ENCODE peak calls at places on chromosomes 5 and 9, in four cellular contexts. R is LNCaP clone FGC, N is fibroblast of pulmonary artery, C is SK-N-SH. B is an unnamed sample.

GRCh38 chr5:140346348-140347221 is at the start of gene HBEGF:
- DNase-seq in R (peak), N (peak), C (peak), B (peak)

GRCh38 chr5:42337607-42338006 is 85.6 kb upstream of the GHR start:
- DNase-seq in R (no peak), N (no peak), C (no peak), B (no peak)

GRCh38 chr9:33320568-33321261 is 30.4 kb downstream of the NFX1 start:
- DNase-seq in R (no peak), N (peak), C (no peak), B (peak)

GRCh38 chr5:60340965-60341471 is 358.9 kb downstream of the DEPDC1B start:
- DNase-seq in R (no peak), N (no peak), C (no peak), B (no peak)

GRCh38 chr9:68999393-69000105 is 14.4 kb downstream of the PRKACG start:
- DNase-seq in R (no peak), N (peak), C (peak), B (peak)

GRCh38 chr5:179731791-179732411 is 721 bp upstream of the MAML1 start:
- DNase-seq in R (no peak), N (peak), C (no peak), B (peak)

GRCh38 chr5:91301459-91301858 is 81.7 kb downstream of the ARRDC3 start:
- DNase-seq in R (no peak), N (peak), C (no peak), B (peak)

GRCh38 chr9:93198117-93198838 is 14.3 kb downstream of the WNK2 start:
- DNase-seq in R (no peak), N (no peak), C (no peak), B (no peak)

GRCh38 chr5:13477118-13477737 is 467.3 kb downstream of the DNAH5 start:
- DNase-seq in R (no peak), N (peak), C (no peak), B (peak)

GRCh38 chr9:133286523-133286922 is 11.5 kb upstream of the ABO start:
- DNase-seq in R (no peak), N (peak), C (no peak), B (peak)

GRCh38 chr5:154967419-154968024 is 26.6 kb downstream of the MRPL22 start:
- DNase-seq in R (no peak), N (peak), C (peak), B (peak)

GRCh38 chr5:75202935-75203334 is 33.7 kb downstream of the ANKRD31 start:
- DNase-seq in R (no peak), N (no peak), C (no peak), B (peak)

GRCh38 chr9:23543420-23543819 is 282.6 kb downstream of the ELAVL2 start:
- DNase-seq in R (no peak), N (no peak), C (no peak), B (peak)

GRCh38 chr9:108521063-108521462 is 334.7 kb downstream of the ACTL7B start:
- DNase-seq in R (no peak), N (peak), C (no peak), B (peak)

GRCh38 chr9:136688274-136689107 is 1.2 kb upstream of the AGPAT2 start:
- DNase-seq in R (no peak), N (no peak), C (no peak), B (no peak)

GRCh38 chr5:180313677-180314076 is 21.8 kb upstream of the MAPK9 start:
- DNase-seq in R (no peak), N (no peak), C (peak), B (no peak)

GRCh38 chr5:127840809-127841208 is 137.6 kb downstream of the CCDC192 start:
- DNase-seq in R (peak), N (no peak), C (no peak), B (no peak)

GRCh38 chr5:132627470-132627869 is 30.5 kb upstream of the IL13 start:
- DNase-seq in R (no peak), N (no peak), C (no peak), B (no peak)

GRCh38 chr5:85868070-85868469 is 749.7 kb upstream of the COX7C start:
- DNase-seq in R (no peak), N (no peak), C (peak), B (no peak)

GRCh38 chr5:57009811-57010210 is 57.9 kb upstream of the MIER3 start:
- DNase-seq in R (no peak), N (no peak), C (no peak), B (no peak)

GRCh38 chr5:148687427-148687826 is 33.1 kb upstream of the HTR4 start:
- DNase-seq in R (peak), N (peak), C (no peak), B (peak)

GRCh38 chr9:126491256-126491879 is 122.4 kb upstream of the LMX1B start:
- DNase-seq in R (peak), N (peak), C (peak), B (peak)

GRCh38 chr5:1081519-1081918 is 30.3 kb downstream of the SLC12A7 start:
- DNase-seq in R (no peak), N (no peak), C (no peak), B (no peak)

GRCh38 chr9:16755467-16755866 is 115.0 kb downstream of the BNC2 start:
- DNase-seq in R (no peak), N (no peak), C (no peak), B (no peak)

GRCh38 chr9:114364123-114364522 is 23.7 kb downstream of the AKNA start:
- DNase-seq in R (no peak), N (peak), C (no peak), B (peak)

GRCh38 chr9:23771746-23772145 is 54.3 kb downstream of the ELAVL2 start:
- DNase-seq in R (no peak), N (no peak), C (no peak), B (no peak)

GRCh38 chr5:138981606-138982005 is 106.5 kb upstream of the LRRTM2 start:
- DNase-seq in R (no peak), N (peak), C (no peak), B (no peak)

DNA sequence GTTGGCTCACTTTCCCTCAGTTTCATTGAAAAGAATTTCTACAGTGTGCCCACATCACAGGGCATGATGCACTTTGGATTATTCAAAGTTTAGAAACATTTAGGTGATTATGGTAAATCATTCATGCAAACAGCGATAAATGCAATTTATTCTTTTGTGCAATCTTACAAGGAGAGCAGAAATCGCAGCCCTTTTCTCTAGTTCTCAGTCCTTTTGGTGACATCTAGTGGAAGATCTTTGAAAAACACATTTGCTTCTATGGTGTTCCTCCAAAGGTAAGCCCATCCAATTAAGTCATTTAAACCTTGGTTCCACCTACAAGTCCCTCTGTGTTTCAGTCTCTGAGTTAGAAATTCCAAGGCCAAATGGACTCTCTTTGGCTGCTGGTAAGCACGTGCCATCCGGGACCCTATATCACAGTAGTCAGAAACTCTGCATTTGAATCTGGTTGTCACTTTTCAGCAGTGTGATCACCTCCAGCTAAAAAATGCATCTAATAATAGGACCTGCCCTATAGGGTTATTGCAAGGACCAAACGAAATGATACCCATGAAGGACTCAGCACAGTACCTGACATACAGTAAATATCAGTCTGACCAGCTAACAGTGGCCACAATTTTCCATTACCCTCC is 66.4 kb downstream of the MACROH2A1 start:
- DNase-seq in R (peak), N (peak), C (peak), B (peak)
- TF ChIP-seq CTCF in R (peak), N (peak), C (peak), B (peak)

DNA sequence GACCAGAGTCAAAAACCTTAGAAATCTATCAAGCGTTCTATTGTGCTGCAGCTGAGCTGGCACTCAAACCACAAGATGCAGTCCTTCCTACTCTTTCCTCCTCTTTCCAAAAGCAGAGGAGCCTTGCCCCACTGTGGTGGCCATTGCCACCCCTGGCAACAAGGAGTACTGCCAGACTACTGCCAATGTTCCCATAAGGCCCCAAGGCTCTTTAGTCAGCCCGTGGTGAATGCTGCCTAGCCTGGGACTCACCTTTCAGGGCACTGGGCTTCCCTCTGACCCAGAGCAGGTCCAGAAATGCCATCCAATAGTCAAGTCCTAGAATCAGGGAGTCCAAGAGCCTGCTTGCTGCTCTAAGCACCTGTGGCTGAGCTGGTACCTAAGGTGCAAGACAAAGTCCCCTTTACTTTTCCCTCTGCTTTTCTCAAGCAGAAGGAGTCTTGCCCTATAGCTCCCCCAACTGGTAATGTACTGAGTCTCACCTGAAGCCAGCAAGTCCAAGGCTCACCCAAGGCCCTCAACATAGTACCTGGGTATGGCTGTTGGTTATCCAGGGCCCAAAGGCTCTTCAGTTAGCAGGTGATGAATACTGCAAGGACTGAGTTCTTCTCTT is 219.4 kb downstream of the ATPSCKMT start:
- DNase-seq in R (no peak), N (peak), C (no peak), B (peak)
- TF ChIP-seq CTCF in R (peak), N (peak), C (peak), B (peak)

DNA sequence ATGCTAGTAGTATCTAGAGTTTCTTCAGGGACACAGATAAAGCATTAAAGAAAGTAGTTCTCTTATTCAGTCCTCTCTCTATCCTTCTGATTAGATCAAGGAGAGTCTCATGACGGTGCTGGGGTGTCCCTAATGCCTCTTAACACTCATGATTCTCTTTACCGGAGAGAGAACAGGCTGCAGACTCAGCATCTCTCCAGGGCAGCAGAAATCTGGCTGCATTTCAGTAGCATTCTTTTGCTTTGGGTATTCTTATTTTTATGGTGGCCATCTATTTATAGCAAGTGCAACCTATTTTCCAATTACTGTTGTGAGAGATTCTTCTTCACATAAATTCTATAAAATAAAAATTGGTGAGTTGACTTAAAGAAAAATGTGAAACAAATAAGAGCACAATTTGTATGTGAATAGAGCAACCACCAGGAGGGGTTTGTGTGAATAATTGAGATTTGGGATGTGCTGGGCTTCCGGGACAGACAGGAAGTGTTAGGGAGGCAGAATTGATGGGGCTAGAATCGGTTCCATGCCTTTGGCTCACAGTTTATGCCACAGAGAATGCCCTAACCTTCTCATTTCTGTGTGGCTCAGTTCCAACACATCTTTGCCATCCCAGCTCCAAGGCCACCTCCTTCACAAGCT is 23.8 kb upstream of the BOD1 start:
- DNase-seq in R (no peak), N (no peak), C (no peak), B (no peak)
- TF ChIP-seq CTCF in R (no peak), N (no peak), C (peak), B (no peak)

GRCh38 chr5:10158886-10159285 is 90.8 kb downstream of the ATPSCKMT start:
- DNase-seq in R (no peak), N (no peak), C (no peak), B (no peak)
- TF ChIP-seq CTCF in R (no peak), N (no peak), C (peak), B (no peak)

GRCh38 chr9:77486968-77487367 is 161.2 kb downstream of the GNA14 start:
- DNase-seq in R (no peak), N (no peak), C (no peak), B (peak)

GRCh38 chr9:77486463-77486862 is 161.7 kb downstream of the GNA14 start:
- DNase-seq in R (no peak), N (no peak), C (no peak), B (no peak)

GRCh38 chr9:77488439-77489126 is 159.5 kb downstream of the GNA14 start:
- DNase-seq in R (peak), N (peak), C (peak), B (peak)
- TF ChIP-seq CTCF in R (peak), N (peak), C (peak), B (peak)

DNA sequence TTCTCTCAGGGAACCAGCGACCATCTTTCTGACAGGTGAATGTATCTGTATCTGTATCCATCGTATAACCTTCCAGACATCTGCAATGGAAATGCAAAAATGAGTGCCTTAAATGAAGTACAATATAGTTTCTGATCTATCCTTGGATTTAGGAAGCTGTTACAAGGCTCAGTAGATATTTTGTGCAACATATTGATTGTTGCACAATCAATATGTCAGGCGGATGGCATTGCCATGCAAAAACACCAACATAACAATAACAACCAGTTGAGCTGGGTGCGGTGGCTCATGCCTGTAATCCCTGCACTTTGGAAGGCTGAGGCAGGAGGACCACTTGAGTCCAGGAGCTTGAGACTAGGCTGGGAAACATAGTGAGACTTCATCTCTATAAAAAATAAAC is 66.8 kb upstream of the TXNDC8 start:
- DNase-seq in R (no peak), N (no peak), C (no peak), B (no peak)
- TF ChIP-seq CTCF in R (no peak), N (no peak), C (no peak), B (no peak)

GRCh38 chr9:111604054-111604615 is 4.7 kb upstream of the PTGR1 start:
- DNase-seq in R (no peak), N (no peak), C (no peak), B (no peak)
- TF ChIP-seq CTCF in R (no peak), N (no peak), C (no peak), B (no peak)

GRCh38 chr5:123089971-123090640 is 1.1 kb downstream of the PRDM6 start:
- DNase-seq in R (no peak), N (peak), C (peak), B (peak)

GRCh38 chr5:123090641-123091257 is 1.7 kb downstream of the PRDM6 start:
- DNase-seq in R (no peak), N (no peak), C (peak), B (no peak)

GRCh38 chr5:123091258-123091987 is 2.4 kb downstream of the PRDM6 start:
- DNase-seq in R (no peak), N (no peak), C (no peak), B (no peak)

GRCh38 chr5:123088031-123088805 is 823 bp upstream of the PRDM6 start:
- DNase-seq in R (no peak), N (no peak), C (peak), B (no peak)

GRCh38 chr5:123089572-123089970 is 530 bp downstream of the PRDM6 start:
- DNase-seq in R (no peak), N (peak), C (peak), B (peak)
- TF ChIP-seq CTCF in R (peak), N (no peak), C (no peak), B (no peak)

DNA sequence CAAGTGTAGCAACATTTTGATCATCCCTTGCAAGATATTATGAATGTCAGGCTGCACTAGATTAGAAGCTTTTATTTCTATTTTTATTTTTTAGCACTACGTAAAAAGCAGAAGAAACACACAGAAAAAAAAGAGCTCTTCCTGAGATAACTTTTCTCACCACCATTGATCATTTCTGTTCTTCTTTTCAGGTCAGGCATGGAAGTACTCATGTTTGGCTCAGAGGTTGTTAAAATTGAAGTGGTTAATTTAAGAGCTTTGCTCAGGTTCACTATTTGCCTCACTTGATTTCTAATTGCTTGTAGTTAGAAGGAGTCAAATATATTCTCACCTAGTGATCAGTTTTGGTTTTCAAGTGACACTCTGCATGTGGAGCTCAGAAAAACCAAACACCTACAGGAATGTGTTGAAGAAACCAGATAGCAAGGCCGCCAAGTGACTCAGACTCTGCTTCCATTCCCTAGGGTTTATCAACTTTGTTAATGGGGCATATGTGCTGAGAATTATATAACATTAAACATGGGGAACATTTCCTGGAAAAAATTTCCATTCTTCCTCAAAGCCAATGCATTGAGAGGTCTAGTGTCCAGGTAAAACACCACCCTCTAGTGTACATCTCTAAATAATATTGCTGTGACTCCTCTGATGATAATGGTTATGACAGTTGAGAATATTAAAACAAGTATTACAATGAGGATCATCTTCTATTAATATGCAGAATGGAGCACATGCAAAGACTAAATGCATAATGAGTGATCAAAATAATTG is 679.7 kb downstream of the CETN3 start:
- DNase-seq in R (no peak), N (no peak), C (no peak), B (peak)
- TF ChIP-seq CTCF in R (peak), N (no peak), C (peak), B (peak)